ENCODE peak calls at places on chromosomes 7 and 10, in nine cellular contexts. One of them, this sample, is unnamed. For H3K4me1, the result is how much of the 10 kb centered on the place peaks cover.

GRCh38 chr7:94111009-94111408 is 106.9 kb upstream of the BET1 start:
- DNase-seq in neural progenitor cell: no peak
- DNase-seq in PC-3: no peak
- DNase-seq in CD8-positive, alpha-beta T cell: no peak
- DNase-seq in lung: no peak
- DNase-seq in A549: no peak
- DNase-seq in endothelial cell of umbilical vein: no peak
- DNase-seq in GM23338: no peak
- DNase-seq in lower lobe of right lung: no peak
- DNase-seq in this sample: no peak

GRCh38 chr7:89857767-89858166 is 296.5 kb upstream of the STEAP1 start:
- DNase-seq in GM23338: no peak
- DNase-seq in endothelial cell of umbilical vein: no peak
- DNase-seq in PC-3: no peak
- DNase-seq in neural progenitor cell: no peak
- DNase-seq in A549: no peak
- DNase-seq in lower lobe of right lung: no peak
- DNase-seq in lung: no peak
- DNase-seq in CD8-positive, alpha-beta T cell: no peak
- DNase-seq in this sample: no peak

GRCh38 chr7:114413741-114414140 is 874 bp upstream of the FOXP2 start:
- DNase-seq in PC-3: no peak
- DNase-seq in CD8-positive, alpha-beta T cell: no peak
- DNase-seq in endothelial cell of umbilical vein: no peak
- DNase-seq in neural progenitor cell: no peak
- DNase-seq in GM23338: no peak
- DNase-seq in A549: no peak
- DNase-seq in lower lobe of right lung: no peak
- DNase-seq in lung: no peak
- DNase-seq in this sample: no peak

GRCh38 chr10:110218627-110219026 is 11.2 kb downstream of the MXI1 start:
- DNase-seq in A549: no peak
- DNase-seq in PC-3: no peak
- DNase-seq in endothelial cell of umbilical vein: no peak
- DNase-seq in lower lobe of right lung: peak
- DNase-seq in neural progenitor cell: no peak
- DNase-seq in GM23338: no peak
- DNase-seq in lung: no peak
- DNase-seq in CD8-positive, alpha-beta T cell: no peak
- DNase-seq in this sample: no peak

GRCh38 chr10:25547391-25547790 is 372.6 kb downstream of the GPR158 start:
- DNase-seq in A549: no peak
- DNase-seq in neural progenitor cell: peak
- DNase-seq in CD8-positive, alpha-beta T cell: no peak
- DNase-seq in lung: no peak
- DNase-seq in lower lobe of right lung: no peak
- DNase-seq in endothelial cell of umbilical vein: peak
- DNase-seq in GM23338: peak
- DNase-seq in PC-3: no peak
- DNase-seq in this sample: no peak

GRCh38 chr7:128121731-128122576 is 90.7 kb upstream of the LRRC4 start:
- DNase-seq in neural progenitor cell: no peak
- DNase-seq in PC-3: no peak
- DNase-seq in lung: peak
- DNase-seq in GM23338: peak
- DNase-seq in lower lobe of right lung: peak
- DNase-seq in CD8-positive, alpha-beta T cell: no peak
- DNase-seq in A549: no peak
- DNase-seq in endothelial cell of umbilical vein: no peak
- DNase-seq in this sample: peak

GRCh38 chr10:7218974-7219373 is 191.9 kb downstream of the SFMBT2 start:
- DNase-seq in lower lobe of right lung: no peak
- DNase-seq in neural progenitor cell: no peak
- DNase-seq in GM23338: no peak
- DNase-seq in A549: no peak
- DNase-seq in PC-3: peak
- DNase-seq in lung: no peak
- DNase-seq in endothelial cell of umbilical vein: no peak
- DNase-seq in CD8-positive, alpha-beta T cell: no peak
- DNase-seq in this sample: no peak

GRCh38 chr7:36301914-36302771 is 87.5 kb upstream of the ANLN start:
- DNase-seq in lower lobe of right lung: no peak
- DNase-seq in GM23338: no peak
- DNase-seq in endothelial cell of umbilical vein: peak
- DNase-seq in A549: no peak
- DNase-seq in CD8-positive, alpha-beta T cell: no peak
- DNase-seq in PC-3: peak
- DNase-seq in lung: no peak
- DNase-seq in neural progenitor cell: no peak
- DNase-seq in this sample: no peak

GRCh38 chr7:77409739-77410545 is 6.2 kb downstream of the GSAP start:
- DNase-seq in GM23338: no peak
- DNase-seq in A549: no peak
- DNase-seq in neural progenitor cell: no peak
- DNase-seq in lower lobe of right lung: no peak
- DNase-seq in PC-3: peak
- DNase-seq in endothelial cell of umbilical vein: no peak
- DNase-seq in CD8-positive, alpha-beta T cell: no peak
- DNase-seq in lung: no peak
- DNase-seq in this sample: no peak

GRCh38 chr7:77413861-77414424 is 2.2 kb downstream of the GSAP start:
- DNase-seq in endothelial cell of umbilical vein: peak
- DNase-seq in CD8-positive, alpha-beta T cell: no peak
- DNase-seq in lung: no peak
- DNase-seq in PC-3: peak
- DNase-seq in neural progenitor cell: no peak
- DNase-seq in GM23338: peak
- DNase-seq in lower lobe of right lung: no peak
- DNase-seq in A549: no peak
- DNase-seq in this sample: no peak

GRCh38 chr7:77415474-77415821 is 701 bp downstream of the GSAP start:
- DNase-seq in PC-3: no peak
- DNase-seq in endothelial cell of umbilical vein: no peak
- DNase-seq in lung: no peak
- DNase-seq in neural progenitor cell: peak
- DNase-seq in A549: no peak
- DNase-seq in lower lobe of right lung: peak
- DNase-seq in GM23338: peak
- DNase-seq in CD8-positive, alpha-beta T cell: peak
- DNase-seq in this sample: no peak

GRCh38 chr7:77415822-77416620 is at the start of gene GSAP:
- DNase-seq in lung: peak
- DNase-seq in PC-3: peak
- DNase-seq in CD8-positive, alpha-beta T cell: peak
- DNase-seq in GM23338: peak
- DNase-seq in A549: peak
- DNase-seq in neural progenitor cell: peak
- DNase-seq in endothelial cell of umbilical vein: peak
- DNase-seq in lower lobe of right lung: peak
- DNase-seq in this sample: no peak

DNA sequence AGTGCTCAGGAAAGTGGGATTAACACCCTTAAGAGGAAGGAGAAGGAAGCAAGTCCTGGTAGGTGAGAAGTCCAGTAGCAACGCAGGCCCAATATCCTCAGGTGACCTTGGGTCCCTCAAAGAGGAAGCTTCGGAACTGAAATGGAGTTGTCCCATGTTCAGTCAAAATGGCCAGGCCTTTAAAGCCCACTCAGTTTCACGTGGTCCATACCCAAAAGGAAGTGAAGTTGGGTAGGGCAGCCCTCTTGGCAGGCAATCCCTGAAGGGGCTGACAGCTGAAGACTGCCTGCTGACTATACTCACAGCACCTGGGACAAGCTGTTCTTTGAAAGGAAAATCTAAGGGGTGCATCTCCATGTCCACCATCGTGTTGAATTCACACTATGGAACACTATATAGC is 3.0 kb downstream of the GSAP start:
- DNase-seq in CD8-positive, alpha-beta T cell: no peak
- DNase-seq in PC-3: no peak
- DNase-seq in endothelial cell of umbilical vein: no peak
- DNase-seq in neural progenitor cell: no peak
- DNase-seq in lower lobe of right lung: no peak
- DNase-seq in A549: no peak
- DNase-seq in GM23338: no peak
- DNase-seq in lung: no peak
- DNase-seq in this sample: no peak
- H3K4me1 ChIP-seq in CD8-positive, alpha-beta T cell: under half
- H3K4me1 ChIP-seq in PC-3: half or more
- H3K4me1 ChIP-seq in endothelial cell of umbilical vein: under half
- H3K4me1 ChIP-seq in neural progenitor cell: under half
- H3K4me1 ChIP-seq in lower lobe of right lung: half or more
- H3K4me1 ChIP-seq in A549: half or more
- H3K4me1 ChIP-seq in GM23338: under half
- H3K4me1 ChIP-seq in lung: under half
- H3K4me1 ChIP-seq in this sample: under half

GRCh38 chr10:79224263-79224949 is 122.9 kb upstream of the PPIF start:
- DNase-seq in endothelial cell of umbilical vein: no peak
- DNase-seq in PC-3: no peak
- DNase-seq in lower lobe of right lung: no peak
- DNase-seq in GM23338: no peak
- DNase-seq in CD8-positive, alpha-beta T cell: no peak
- DNase-seq in lung: no peak
- DNase-seq in A549: no peak
- DNase-seq in neural progenitor cell: no peak
- DNase-seq in this sample: no peak

GRCh38 chr10:79224992-79225391 is 122.3 kb upstream of the PPIF start:
- DNase-seq in neural progenitor cell: no peak
- DNase-seq in PC-3: no peak
- DNase-seq in lower lobe of right lung: no peak
- DNase-seq in CD8-positive, alpha-beta T cell: no peak
- DNase-seq in A549: no peak
- DNase-seq in endothelial cell of umbilical vein: no peak
- DNase-seq in lung: no peak
- DNase-seq in GM23338: no peak
- DNase-seq in this sample: no peak

GRCh38 chr10:79229081-79229541 is 118.2 kb upstream of the PPIF start:
- DNase-seq in CD8-positive, alpha-beta T cell: no peak
- DNase-seq in lung: no peak
- DNase-seq in GM23338: peak
- DNase-seq in lower lobe of right lung: no peak
- DNase-seq in PC-3: no peak
- DNase-seq in neural progenitor cell: no peak
- DNase-seq in A549: no peak
- DNase-seq in endothelial cell of umbilical vein: no peak
- DNase-seq in this sample: no peak

GRCh38 chr10:79223346-79224048 is 123.8 kb upstream of the PPIF start:
- DNase-seq in PC-3: no peak
- DNase-seq in neural progenitor cell: peak
- DNase-seq in GM23338: peak
- DNase-seq in A549: no peak
- DNase-seq in lower lobe of right lung: peak
- DNase-seq in CD8-positive, alpha-beta T cell: no peak
- DNase-seq in lung: peak
- DNase-seq in endothelial cell of umbilical vein: peak
- DNase-seq in this sample: peak

GRCh38 chr10:79226391-79227245 is 120.7 kb upstream of the PPIF start:
- DNase-seq in endothelial cell of umbilical vein: no peak
- DNase-seq in A549: no peak
- DNase-seq in lung: no peak
- DNase-seq in PC-3: no peak
- DNase-seq in GM23338: no peak
- DNase-seq in lower lobe of right lung: no peak
- DNase-seq in CD8-positive, alpha-beta T cell: no peak
- DNase-seq in neural progenitor cell: peak
- DNase-seq in this sample: no peak
- H3K4me1 ChIP-seq in endothelial cell of umbilical vein: under half
- H3K4me1 ChIP-seq in A549: under half
- H3K4me1 ChIP-seq in lung: under half
- H3K4me1 ChIP-seq in PC-3: under half
- H3K4me1 ChIP-seq in GM23338: under half
- H3K4me1 ChIP-seq in lower lobe of right lung: under half
- H3K4me1 ChIP-seq in CD8-positive, alpha-beta T cell: under half
- H3K4me1 ChIP-seq in neural progenitor cell: half or more
- H3K4me1 ChIP-seq in this sample: under half

GRCh38 chr7:2787251-2787968 is 56.7 kb downstream of the GNA12 start:
- DNase-seq in A549: no peak
- DNase-seq in PC-3: no peak
- DNase-seq in lower lobe of right lung: no peak
- DNase-seq in lung: no peak
- DNase-seq in neural progenitor cell: no peak
- DNase-seq in CD8-positive, alpha-beta T cell: no peak
- DNase-seq in endothelial cell of umbilical vein: no peak
- DNase-seq in GM23338: no peak
- DNase-seq in this sample: no peak

GRCh38 chr7:2794836-2795636 is 49.1 kb downstream of the GNA12 start:
- DNase-seq in lung: no peak
- DNase-seq in lower lobe of right lung: no peak
- DNase-seq in endothelial cell of umbilical vein: no peak
- DNase-seq in neural progenitor cell: no peak
- DNase-seq in PC-3: no peak
- DNase-seq in CD8-positive, alpha-beta T cell: no peak
- DNase-seq in A549: no peak
- DNase-seq in GM23338: no peak
- DNase-seq in this sample: peak

GRCh38 chr7:2792240-2792639 is 51.9 kb downstream of the GNA12 start:
- DNase-seq in A549: no peak
- DNase-seq in lower lobe of right lung: no peak
- DNase-seq in neural progenitor cell: no peak
- DNase-seq in GM23338: no peak
- DNase-seq in PC-3: no peak
- DNase-seq in endothelial cell of umbilical vein: no peak
- DNase-seq in CD8-positive, alpha-beta T cell: no peak
- DNase-seq in lung: no peak
- DNase-seq in this sample: no peak

GRCh38 chr7:2792856-2793487 is 51.1 kb downstream of the GNA12 start:
- DNase-seq in lower lobe of right lung: no peak
- DNase-seq in A549: no peak
- DNase-seq in lung: no peak
- DNase-seq in endothelial cell of umbilical vein: no peak
- DNase-seq in neural progenitor cell: no peak
- DNase-seq in PC-3: no peak
- DNase-seq in GM23338: no peak
- DNase-seq in CD8-positive, alpha-beta T cell: no peak
- DNase-seq in this sample: no peak

DNA sequence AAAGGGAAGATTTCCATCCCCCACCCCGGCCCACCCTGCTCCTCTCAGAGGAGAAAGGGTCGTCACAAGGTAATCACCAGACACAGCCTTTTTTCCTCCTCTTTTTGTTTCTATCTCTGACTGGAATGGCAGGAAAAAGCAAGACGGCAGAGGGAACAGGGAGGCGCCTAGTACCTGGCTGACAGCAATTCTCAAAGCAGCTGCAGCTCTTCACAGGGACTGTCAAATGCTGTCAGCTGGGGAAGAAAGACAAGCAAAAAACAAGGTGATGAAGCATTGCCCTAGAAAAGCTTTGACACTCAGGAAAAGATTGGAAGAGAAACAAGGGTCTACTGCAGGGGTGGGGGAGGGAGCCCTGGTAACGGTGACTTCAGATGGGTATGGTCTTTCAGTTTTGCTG is 52.7 kb downstream of the GNA12 start:
- DNase-seq in A549: no peak
- DNase-seq in GM23338: no peak
- DNase-seq in endothelial cell of umbilical vein: no peak
- DNase-seq in CD8-positive, alpha-beta T cell: no peak
- DNase-seq in lung: no peak
- DNase-seq in PC-3: no peak
- DNase-seq in lower lobe of right lung: no peak
- DNase-seq in neural progenitor cell: no peak
- DNase-seq in this sample: no peak
- H3K4me1 ChIP-seq in A549: under half
- H3K4me1 ChIP-seq in GM23338: under half
- H3K4me1 ChIP-seq in endothelial cell of umbilical vein: under half
- H3K4me1 ChIP-seq in CD8-positive, alpha-beta T cell: under half
- H3K4me1 ChIP-seq in lung: under half
- H3K4me1 ChIP-seq in PC-3: under half
- H3K4me1 ChIP-seq in lower lobe of right lung: under half
- H3K4me1 ChIP-seq in neural progenitor cell: under half
- H3K4me1 ChIP-seq in this sample: under half

GRCh38 chr10:96917628-96918027 is 85.5 kb downstream of the LCOR start:
- DNase-seq in neural progenitor cell: no peak
- DNase-seq in GM23338: no peak
- DNase-seq in CD8-positive, alpha-beta T cell: no peak
- DNase-seq in lower lobe of right lung: no peak
- DNase-seq in A549: no peak
- DNase-seq in endothelial cell of umbilical vein: no peak
- DNase-seq in PC-3: no peak
- DNase-seq in lung: no peak
- DNase-seq in this sample: no peak
- H3K4me1 ChIP-seq in neural progenitor cell: under half
- H3K4me1 ChIP-seq in GM23338: under half
- H3K4me1 ChIP-seq in CD8-positive, alpha-beta T cell: under half
- H3K4me1 ChIP-seq in lower lobe of right lung: under half
- H3K4me1 ChIP-seq in A549: under half
- H3K4me1 ChIP-seq in endothelial cell of umbilical vein: under half
- H3K4me1 ChIP-seq in PC-3: under half
- H3K4me1 ChIP-seq in lung: under half
- H3K4me1 ChIP-seq in this sample: under half